ENCODE peak calls at places on chromosomes 11 and 22, in eight cellular contexts. K is K562, G is IMR-90, L is upper lobe of left lung, S is transverse colon, Z is right lobe of liver, U is uterus, T is Peyer's patch. E is an unnamed sample. For H3K27me3, the result is how much of the 10 kb centered on the place peaks cover.

GRCh38 chr11:3137486-3138177 is 27.5 kb downstream of the OSBPL5 start:
- DNase-seq in K (no peak), G (no peak), L (no peak), S (no peak), Z (peak), U (no peak), T (no peak), E (no peak)

GRCh38 chr11:92226331-92227232 is 2.0 kb downstream of the FAT3 start:
- DNase-seq in K (no peak), G (no peak), L (peak), S (no peak), Z (peak), U (no peak), T (no peak), E (no peak)

GRCh38 chr22:23385301-23386244 is 194.5 kb downstream of the IGLL1 start:
- DNase-seq in K (peak), G (peak), L (peak), S (peak), Z (peak), U (peak), T (peak), E (peak)

GRCh38 chr11:10490398-10491232 is 35.6 kb downstream of the AMPD3 start:
- DNase-seq in K (peak), G (peak), L (peak), S (peak), Z (peak), U (peak), T (no peak), E (no peak)

GRCh38 chr11:112024178-112024777 is 930 bp upstream of the DLAT start:
- DNase-seq in K (peak), G (no peak), L (no peak), S (no peak), Z (no peak), U (no peak), T (no peak), E (no peak)

GRCh38 chr22:26554956-26555355 is 35.0 kb downstream of the TPST2 start:
- DNase-seq in K (no peak), G (no peak), L (no peak), S (no peak), Z (no peak), U (no peak), T (no peak), E (no peak)

GRCh38 chr11:102552447-102553200 is 22.1 kb upstream of the MMP7 start:
- DNase-seq in K (no peak), G (peak), L (no peak), S (no peak), Z (no peak), U (no peak), T (no peak), E (peak)

GRCh38 chr11:92129811-92130210 is 94.8 kb upstream of the FAT3 start:
- DNase-seq in K (no peak), G (no peak), L (no peak), S (no peak), Z (no peak), U (no peak), T (no peak), E (no peak)

GRCh38 chr22:38038890-38039812 is 18.1 kb upstream of the PICK1 start:
- DNase-seq in K (no peak), G (no peak), L (peak), S (no peak), Z (no peak), U (no peak), T (no peak), E (no peak)

GRCh38 chr11:115659061-115659963 is 155.1 kb upstream of the CADM1 start:
- DNase-seq in K (no peak), G (peak), L (peak), S (no peak), Z (peak), U (no peak), T (no peak), E (no peak)

GRCh38 chr22:41862160-41862529 is 29.2 kb downstream of the SREBF2 start:
- DNase-seq in K (peak), G (peak), L (no peak), S (no peak), Z (no peak), U (no peak), T (no peak), E (no peak)

GRCh38 chr11:117921893-117922292 is 7.3 kb downstream of the TMPRSS13 start:
- DNase-seq in K (no peak), G (no peak), L (no peak), S (no peak), Z (no peak), U (no peak), T (no peak), E (no peak)

GRCh38 chr11:73350908-73351636 is 25.1 kb upstream of the RELT start:
- DNase-seq in K (peak), G (peak), L (no peak), S (peak), Z (no peak), U (peak), T (no peak), E (no peak)

GRCh38 chr11:69704508-69705245 is 855 bp upstream of the FGF19 start:
- DNase-seq in K (peak), G (no peak), L (peak), S (no peak), Z (no peak), U (no peak), T (no peak), E (no peak)

GRCh38 chr11:69700278-69701140 is 3.3 kb downstream of the FGF19 start:
- DNase-seq in K (peak), G (peak), L (peak), S (no peak), Z (peak), U (no peak), T (peak), E (no peak)

GRCh38 chr11:69703711-69704507 is at the start of gene FGF19:
- DNase-seq in K (no peak), G (no peak), L (peak), S (no peak), Z (no peak), U (no peak), T (peak), E (no peak)

GRCh38 chr11:69702769-69703510 is 882 bp downstream of the FGF19 start:
- DNase-seq in K (no peak), G (no peak), L (peak), S (no peak), Z (no peak), U (no peak), T (no peak), E (no peak)

DNA sequence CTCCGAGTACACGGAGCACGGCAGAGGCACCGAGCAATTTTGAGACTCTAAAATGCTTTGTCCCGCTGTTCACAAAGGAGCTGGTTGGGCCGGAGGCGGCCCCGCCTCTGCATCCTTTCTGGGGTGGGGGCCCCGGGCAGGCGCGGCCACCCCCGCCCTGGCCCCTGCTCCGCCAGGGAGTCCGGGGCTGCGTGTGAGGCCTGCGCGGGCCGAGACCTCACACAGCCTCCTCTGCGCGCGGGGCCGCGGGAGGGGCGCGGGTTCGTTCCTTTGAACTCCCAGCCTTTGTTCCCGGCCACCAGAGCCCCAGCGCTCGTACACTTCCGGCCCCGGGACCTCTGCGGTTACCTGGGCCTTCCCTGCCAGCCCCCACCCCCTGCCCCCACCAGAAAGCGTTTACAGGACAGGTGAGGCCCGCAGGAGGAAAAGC is 1.6 kb downstream of the FGF19 start:
- DNase-seq in K (no peak), G (no peak), L (peak), S (no peak), Z (no peak), U (no peak), T (no peak), E (no peak)
- H3K27me3 ChIP-seq in K (under half), G (half or more), L (under half), S (half or more), Z (under half), U (under half), T (under half), E (under half)

DNA sequence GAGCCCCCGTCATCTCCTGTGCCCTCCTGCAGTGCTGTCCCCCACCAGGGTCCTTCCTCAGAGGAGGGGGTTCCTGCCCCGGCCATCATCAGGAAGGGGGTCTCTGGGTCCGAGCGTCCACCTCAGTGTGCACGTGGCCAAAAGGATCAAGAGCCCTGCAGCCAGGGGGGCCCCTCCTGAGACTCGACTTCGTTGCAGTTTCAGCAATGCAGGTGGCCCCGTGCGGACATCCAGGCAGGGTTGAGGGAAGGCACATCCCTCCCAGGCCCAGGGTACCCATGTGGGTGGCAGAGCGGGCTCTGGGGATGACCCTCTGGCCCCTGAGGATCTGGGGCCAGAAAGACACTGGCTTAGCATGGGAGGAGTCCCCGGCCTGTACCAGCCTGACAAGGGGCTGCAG is 41.3 kb downstream of the LRP5 start:
- DNase-seq in K (no peak), G (no peak), L (no peak), S (no peak), Z (no peak), U (no peak), T (no peak), E (no peak)
- TF ChIP-seq POLR2A in K (no peak), G (no peak), L (no peak), S (no peak), Z (no peak), U (no peak), T (no peak), E (no peak)

GRCh38 chr11:82046778-82047177 is 686.9 kb downstream of the FAM181B start:
- DNase-seq in K (no peak), G (peak), L (no peak), S (no peak), Z (no peak), U (no peak), T (no peak), E (no peak)

GRCh38 chr11:82045748-82046457 is 687.8 kb downstream of the FAM181B start:
- DNase-seq in K (no peak), G (no peak), L (no peak), S (no peak), Z (no peak), U (no peak), T (no peak), E (no peak)

GRCh38 chr11:82049199-82049598 is 684.5 kb downstream of the FAM181B start:
- DNase-seq in K (no peak), G (no peak), L (no peak), S (no peak), Z (no peak), U (no peak), T (no peak), E (no peak)

GRCh38 chr11:82043316-82043715 is 690.3 kb downstream of the FAM181B start:
- DNase-seq in K (no peak), G (no peak), L (no peak), S (no peak), Z (no peak), U (no peak), T (no peak), E (no peak)

GRCh38 chr11:82047200-82047599 is 686.5 kb downstream of the FAM181B start:
- DNase-seq in K (no peak), G (no peak), L (no peak), S (no peak), Z (no peak), U (no peak), T (no peak), E (no peak)
- H3K27me3 ChIP-seq in K (under half), G (under half), L (under half), S (under half), Z (under half), U (under half), T (under half), E (under half)

GRCh38 chr11:64304316-64305072 is 830 bp upstream of the ESRRA start:
- DNase-seq in K (peak), G (peak), L (peak), S (peak), Z (peak), U (peak), T (peak), E (peak)

GRCh38 chr11:64305075-64305690 is at the start of gene ESRRA:
- DNase-seq in K (peak), G (peak), L (peak), S (peak), Z (peak), U (peak), T (peak), E (peak)

GRCh38 chr11:64306876-64307622 is 1.7 kb downstream of the ESRRA start:
- DNase-seq in K (no peak), G (no peak), L (peak), S (peak), Z (peak), U (no peak), T (peak), E (no peak)

GRCh38 chr11:64306563-64306875 is 1.2 kb downstream of the ESRRA start:
- DNase-seq in K (no peak), G (no peak), L (peak), S (no peak), Z (no peak), U (no peak), T (no peak), E (no peak)

GRCh38 chr11:64305691-64306562 is 603 bp downstream of the ESRRA start:
- DNase-seq in K (peak), G (peak), L (peak), S (peak), Z (peak), U (peak), T (peak), E (peak)
- TF ChIP-seq POLR2A in K (peak), G (no peak), L (peak), S (peak), Z (peak), U (peak), T (peak), E (peak)

DNA sequence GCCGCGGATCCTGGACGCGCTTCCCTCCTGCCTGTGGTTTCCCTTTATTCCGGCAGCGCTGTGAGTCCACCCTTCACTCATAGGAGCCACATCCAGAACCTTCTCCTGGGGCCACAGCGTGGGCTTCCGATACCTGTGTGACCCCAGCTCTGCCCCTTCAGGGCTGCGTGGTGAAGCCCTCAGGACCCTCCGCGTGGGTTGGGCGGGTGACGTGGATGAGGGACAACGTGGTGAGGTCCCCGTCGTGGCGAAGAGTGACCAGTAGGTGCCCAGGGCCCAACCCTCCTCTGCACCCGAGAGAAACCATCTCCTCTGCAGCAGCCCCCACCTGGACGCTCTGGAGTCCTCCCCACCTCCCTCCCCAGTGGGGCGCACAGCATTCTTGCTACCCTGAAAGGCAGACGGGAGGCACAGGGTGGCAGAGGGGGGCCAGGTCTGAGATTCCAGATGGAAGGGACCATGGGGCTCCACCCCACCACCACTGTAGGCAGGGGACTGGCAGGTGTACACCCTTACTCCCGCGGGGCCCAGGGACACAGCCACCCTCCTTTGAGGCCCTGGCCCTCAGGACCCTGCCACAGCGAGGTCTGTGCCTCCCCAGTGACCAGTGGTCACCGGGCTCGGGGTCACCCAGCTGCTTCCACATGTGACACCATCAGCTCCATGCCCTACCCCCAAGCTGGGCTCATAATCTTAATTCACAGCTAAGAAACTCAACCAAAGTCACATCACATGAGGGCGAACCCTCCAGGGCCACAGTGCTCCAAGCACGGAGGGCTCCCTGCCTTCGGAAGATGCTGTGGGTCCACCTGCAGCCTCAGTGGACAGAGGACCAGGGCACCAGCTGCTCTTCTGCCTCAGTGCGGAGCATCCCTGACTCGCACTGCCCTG is 3.4 kb upstream of the ZBED4 start:
- DNase-seq in K (no peak), G (no peak), L (peak), S (no peak), Z (no peak), U (no peak), T (no peak), E (no peak)
- H3K27me3 ChIP-seq in K (under half), G (half or more), L (under half), S (under half), Z (under half), U (under half), T (under half), E (under half)

E was measured in prostate gland.